ENCODE peak calls at places on chromosomes 1 and 21, in eight cellular contexts. Y is Calu3; P is activated naive CD8-positive, alpha-beta T cell treated with anti-CD3 and anti-CD28 coated beads for 36 hours; W is epithelial cell of esophagus; R is ACHN; B is DMS79 treated with DMSO at 0.1 percent for 48 hours; M is neural crest cell; D is EL. S is an unnamed sample.
A peak's percentile ranks its signal among the peaks of the same experiment; 100 is the strongest.

GRCh38 chr1:8197493-8198282 is 120.2 kb upstream of the SLC45A1 start:
- DNase-seq in Y (peak; percentile 74), P (no peak), W (peak; percentile 91), R (peak; percentile 78), B (peak; percentile 69), M (no peak), D (peak; percentile 94), S (peak; percentile 93)

GRCh38 chr1:45299296-45299695 is 27.4 kb upstream of the HPDL start:
- DNase-seq in Y (no peak), P (no peak), W (no peak), R (no peak), B (no peak), M (no peak), D (no peak), S (no peak)

GRCh38 chr1:208270679-208271111 is 26.5 kb upstream of the PLXNA2 start:
- DNase-seq in Y (no peak), P (no peak), W (no peak), R (no peak), B (peak; percentile 88), M (no peak), D (no peak), S (no peak)

GRCh38 chr1:28248273-28249012 is 10.9 kb upstream of the SESN2 start:
- DNase-seq in Y (peak; percentile 73), P (peak; percentile 77), W (peak; percentile 78), R (peak; percentile 77), B (peak; percentile 83), M (peak; percentile 80), D (peak; percentile 84), S (peak; percentile 82)

GRCh38 chr21:28561772-28562171 is 430.9 kb downstream of the LTN1 start:
- DNase-seq in Y (no peak), P (no peak), W (no peak), R (no peak), B (no peak), M (no peak), D (no peak), S (no peak)

GRCh38 chr1:58619286-58620054 is 42.4 kb upstream of the TACSTD2 start:
- DNase-seq in Y (no peak), P (no peak), W (peak; percentile 37), R (no peak), B (peak; percentile 27), M (no peak), D (no peak), S (no peak)

GRCh38 chr1:204836856-204837255 is 33.8 kb upstream of the NFASC start:
- DNase-seq in Y (no peak), P (no peak), W (no peak), R (no peak), B (no peak), M (no peak), D (peak; percentile 52), S (no peak)

GRCh38 chr1:161013591-161014513 is 7.1 kb downstream of the F11R start:
- DNase-seq in Y (peak; percentile 94), P (peak; percentile 77), W (peak; percentile 99), R (peak; percentile 78), B (no peak), M (no peak), D (peak; percentile 61), S (no peak)

GRCh38 chr1:208112380-208112779 is 131.8 kb downstream of the PLXNA2 start:
- DNase-seq in Y (no peak), P (no peak), W (no peak), R (no peak), B (no peak), M (no peak), D (no peak), S (no peak)

GRCh38 chr1:203526572-203526971 is 32.6 kb downstream of the OPTC start:
- DNase-seq in Y (no peak), P (no peak), W (peak; percentile 61), R (no peak), B (no peak), M (no peak), D (peak; percentile 50), S (no peak)

GRCh38 chr1:28594661-28595411 is 2.8 kb downstream of the RAB42 start:
- DNase-seq in Y (no peak), P (no peak), W (peak; percentile 77), R (no peak), B (no peak), M (no peak), D (peak; percentile 62), S (no peak)

GRCh38 chr1:43558346-43558841 is 27.7 kb downstream of the PTPRF start:
- DNase-seq in Y (no peak), P (no peak), W (no peak), R (no peak), B (peak; percentile 88), M (no peak), D (peak; percentile 20), S (no peak)

GRCh38 chr1:88801575-88802208 is 89.7 kb downstream of the GTF2B start:
- DNase-seq in Y (no peak), P (no peak), W (peak; percentile 80), R (peak; percentile 2), B (no peak), M (no peak), D (peak; percentile 28), S (peak; percentile 28)

GRCh38 chr1:212864201-212864600 is 6.1 kb downstream of the FLVCR1 start:
- DNase-seq in Y (no peak), P (no peak), W (no peak), R (no peak), B (no peak), M (no peak), D (no peak), S (no peak)

GRCh38 chr1:67733741-67734690 is 49.0 kb downstream of the GADD45A start:
- DNase-seq in Y (no peak), P (no peak), W (no peak), R (no peak), B (no peak), M (no peak), D (no peak), S (no peak)

GRCh38 chr1:111903148-111903857 is 86.2 kb downstream of the KCND3 start:
- DNase-seq in Y (no peak), P (no peak), W (no peak), R (no peak), B (no peak), M (no peak), D (no peak), S (no peak)

GRCh38 chr21:20997308-20997632 is 939 bp upstream of the NCAM2 start:
- DNase-seq in Y (no peak), P (no peak), W (no peak), R (no peak), B (no peak), M (no peak), D (no peak), S (no peak)

GRCh38 chr1:204319462-204319861 is 40.3 kb downstream of the PLEKHA6 start:
- DNase-seq in Y (peak; percentile 57), P (no peak), W (peak; percentile 98), R (peak; percentile 22), B (no peak), M (no peak), D (peak; percentile 94), S (peak; percentile 79)

GRCh38 chr1:174954686-174955669 is 44.8 kb upstream of the CACYBP start:
- DNase-seq in Y (no peak), P (no peak), W (no peak), R (no peak), B (peak; percentile 91), M (no peak), D (no peak), S (no peak)

GRCh38 chr1:174726167-174726879 is 273.4 kb upstream of the CACYBP start:
- DNase-seq in Y (no peak), P (no peak), W (peak; percentile 22), R (peak; percentile 50), B (no peak), M (no peak), D (peak; percentile 21), S (peak; percentile 8)

S was measured in Caki2.